ENCODE peak calls at places on chromosomes 5 and 9, in six cellular contexts. Z is DMS53, U is NCI-H187 treated with DMSO at 0.1 percent for 48 hours, E is T-cell, V is DMS153, O is left ventricle myocardium inferior. M is an unnamed sample.

GRCh38 chr5:127988149-127988755 is 95.3 kb upstream of the SLC12A2 start:
- DNase-seq in V (peak; percentile 41), O (no peak), Z (peak; percentile 86), U (no peak), E (no peak), M (no peak)

GRCh38 chr9:126421567-126422428 is 95.2 kb downstream of the MVB12B start:
- DNase-seq in O (no peak), E (no peak), V (peak; percentile 36), U (no peak), Z (peak; percentile 77), M (no peak)

GRCh38 chr5:69364414-69364813 is 4.9 kb downstream of the AK6 start:
- DNase-seq in O (no peak), V (no peak), Z (peak; percentile 56), U (no peak), E (no peak), M (peak; percentile 3)

GRCh38 chr5:172293054-172293744 is 9.6 kb upstream of the UBTD2 start:
- DNase-seq in V (peak; percentile 52), E (peak; percentile 35), Z (peak; percentile 91), O (peak; percentile 38), U (peak; percentile 1), M (peak; percentile 32)

GRCh38 chr9:2494571-2494970 is 127.0 kb upstream of the VLDLR start:
- DNase-seq in U (no peak), O (no peak), Z (peak; percentile 4), V (no peak), E (no peak), M (no peak)

GRCh38 chr9:114448706-114449105 is 56.6 kb downstream of the WHRN start:
- DNase-seq in E (no peak), Z (no peak), O (no peak), U (no peak), V (no peak), M (no peak)

GRCh38 chr5:97694091-97694490 is 511.0 kb upstream of the RIOK2 start:
- DNase-seq in O (no peak), E (no peak), V (no peak), U (no peak), Z (no peak), M (no peak)

GRCh38 chr9:16371306-16371705 is 499.2 kb downstream of the BNC2 start:
- DNase-seq in O (no peak), Z (peak; percentile 15), V (no peak), U (peak; percentile 27), E (no peak), M (no peak)

GRCh38 chr9:4987996-4988421 is 2.9 kb downstream of the JAK2 start:
- DNase-seq in Z (peak; percentile 83), O (no peak), E (peak; percentile 16), V (peak; percentile 28), U (peak; percentile 6), M (peak; percentile 63)

GRCh38 chr9:114163517-114163924 is 8.2 kb downstream of the COL27A1 start:
- DNase-seq in E (no peak), U (no peak), O (peak; percentile 52), Z (peak; percentile 49), V (no peak), M (no peak)

GRCh38 chr5:75667586-75667985 is 49.7 kb downstream of the POC5 start:
- DNase-seq in U (no peak), V (no peak), Z (peak; percentile 6), O (no peak), E (no peak), M (no peak)

GRCh38 chr5:145244788-145245187 is 590.4 kb downstream of the PRELID2 start:
- DNase-seq in U (no peak), Z (no peak), V (no peak), E (no peak), O (no peak), M (no peak)

GRCh38 chr5:153711755-153712154 is 221.3 kb downstream of the GRIA1 start:
- DNase-seq in E (no peak), Z (peak; percentile 17), V (no peak), O (no peak), U (no peak), M (no peak)

GRCh38 chr9:135690836-135691570 is 8.3 kb downstream of the SOHLH1 start:
- DNase-seq in O (no peak), Z (no peak), E (no peak), U (no peak), V (no peak), M (no peak)

GRCh38 chr9:91744114-91744513 is 205.9 kb downstream of the ROR2 start:
- DNase-seq in E (no peak), O (no peak), V (no peak), Z (no peak), U (no peak), M (no peak)

GRCh38 chr9:18791074-18791473 is 241.9 kb downstream of the SAXO1 start:
- DNase-seq in V (no peak), Z (peak; percentile 71), U (no peak), O (no peak), E (no peak), M (no peak)

GRCh38 chr9:93091453-93092081 is 4.5 kb upstream of the CARD19 start:
- DNase-seq in V (no peak), U (no peak), O (no peak), Z (peak; percentile 70), E (no peak), M (no peak)

GRCh38 chr5:139419226-139419625 is 15.3 kb upstream of the SPATA24 start:
- DNase-seq in U (no peak), Z (no peak), O (no peak), V (no peak), E (no peak), M (no peak)

GRCh38 chr9:70411930-70412677 is 2.4 kb downstream of the KLF9 start:
- DNase-seq in V (peak; percentile 63), U (no peak), O (peak; percentile 77), Z (peak; percentile 61), E (peak; percentile 57), M (peak; percentile 46)

GRCh38 chr9:134611046-134611445 is 30.6 kb upstream of the COL5A1 start:
- DNase-seq in E (no peak), U (no peak), O (no peak), V (no peak), Z (no peak), M (no peak)

GRCh38 chr5:154721476-154722058 is 33.6 kb upstream of the LARP1 start:
- DNase-seq in O (no peak), U (no peak), V (no peak), Z (no peak), E (no peak), M (no peak)

GRCh38 chr5:159393854-159394274 is 63.6 kb upstream of the IL12B start:
- DNase-seq in Z (peak; percentile 52), E (no peak), V (no peak), O (no peak), U (no peak), M (no peak)

GRCh38 chr5:19322716-19323485 is 665.1 kb downstream of the CDH18 start:
- DNase-seq in E (no peak), Z (peak; percentile 85), O (no peak), V (no peak), U (no peak), M (no peak)

GRCh38 chr9:132042324-132042723 is 37.3 kb downstream of the MED27 start:
- DNase-seq in E (no peak), V (no peak), Z (no peak), O (no peak), U (no peak), M (no peak)

M was measured in memory B cell.